ENCODE peak calls at places on chromosomes 1 and 21, in four cellular contexts. One of them, this sample, is unnamed.
A peak's percentile ranks its signal among the peaks of the same experiment; 100 is the strongest.

GRCh38 chr21:45523411-45524101 is 18.7 kb downstream of the SLC19A1 start:
- DNase-seq in cardiac muscle cell: no peak
- DNase-seq in ovary: peak; percentile 40
- DNase-seq in A549: no peak
- DNase-seq in this sample: no peak

GRCh38 chr21:15992171-15992570 is 262.4 kb downstream of the USP25 start:
- DNase-seq in A549: no peak
- DNase-seq in cardiac muscle cell: no peak
- DNase-seq in ovary: no peak
- DNase-seq in this sample: no peak

GRCh38 chr1:208654241-208654640 is 410.1 kb upstream of the PLXNA2 start:
- DNase-seq in A549: peak; percentile 4
- DNase-seq in cardiac muscle cell: peak; percentile 21
- DNase-seq in ovary: no peak
- DNase-seq in this sample: peak; percentile 24

GRCh38 chr1:116908821-116909510 is 750 bp upstream of the PTGFRN start:
- DNase-seq in A549: no peak
- DNase-seq in cardiac muscle cell: no peak
- DNase-seq in ovary: no peak
- DNase-seq in this sample: peak; percentile 25

GRCh38 chr1:11963622-11964021 is 16.6 kb upstream of the MFN2 start:
- DNase-seq in ovary: no peak
- DNase-seq in A549: no peak
- DNase-seq in cardiac muscle cell: no peak
- DNase-seq in this sample: no peak

GRCh38 chr1:222904451-222904850 is 89.6 kb downstream of the DISP1 start:
- DNase-seq in cardiac muscle cell: no peak
- DNase-seq in A549: no peak
- DNase-seq in ovary: no peak
- DNase-seq in this sample: no peak

GRCh38 chr1:23556661-23557470 is 2.4 kb downstream of the ID3 start:
- DNase-seq in cardiac muscle cell: peak; percentile 73
- DNase-seq in ovary: no peak
- DNase-seq in A549: peak; percentile 65
- DNase-seq in this sample: no peak

GRCh38 chr1:41412748-41413147 is 51.5 kb downstream of the FOXO6 start:
- DNase-seq in A549: no peak
- DNase-seq in ovary: no peak
- DNase-seq in cardiac muscle cell: no peak
- DNase-seq in this sample: no peak

GRCh38 chr1:210233216-210233494 is 559 bp downstream of the SERTAD4 start:
- DNase-seq in A549: no peak
- DNase-seq in cardiac muscle cell: peak; percentile 24
- DNase-seq in ovary: no peak
- DNase-seq in this sample: peak; percentile 72

GRCh38 chr1:1074631-1075147 is 583 bp upstream of the RNF223 start:
- DNase-seq in cardiac muscle cell: no peak
- DNase-seq in ovary: no peak
- DNase-seq in A549: no peak
- DNase-seq in this sample: peak; percentile 73

GRCh38 chr21:25115021-25115420 is 492.3 kb downstream of the MRPL39 start:
- DNase-seq in cardiac muscle cell: no peak
- DNase-seq in ovary: no peak
- DNase-seq in A549: no peak
- DNase-seq in this sample: no peak

GRCh38 chr1:155933591-155934096 is 569 bp downstream of the KHDC4 start:
- DNase-seq in ovary: no peak
- DNase-seq in A549: no peak
- DNase-seq in cardiac muscle cell: no peak
- DNase-seq in this sample: peak; percentile 42

GRCh38 chr1:243483952-243484351 is 228.1 kb downstream of the SDCCAG8 start:
- DNase-seq in A549: no peak
- DNase-seq in cardiac muscle cell: no peak
- DNase-seq in ovary: no peak
- DNase-seq in this sample: no peak

GRCh38 chr1:164695956-164696665 is 137.1 kb downstream of the PBX1 start:
- DNase-seq in A549: no peak
- DNase-seq in ovary: no peak
- DNase-seq in cardiac muscle cell: no peak
- DNase-seq in this sample: no peak

GRCh38 chr21:27564684-27565280 is 597.9 kb upstream of the ADAMTS5 start:
- DNase-seq in A549: no peak
- DNase-seq in ovary: no peak
- DNase-seq in cardiac muscle cell: peak; percentile 71
- DNase-seq in this sample: peak; percentile 36

GRCh38 chr1:234901491-234902049 is 227.1 kb downstream of the TOMM20 start:
- DNase-seq in A549: no peak
- DNase-seq in ovary: no peak
- DNase-seq in cardiac muscle cell: no peak
- DNase-seq in this sample: no peak

GRCh38 chr1:52152976-52153375 is 11.1 kb downstream of the ZFYVE9 start:
- DNase-seq in cardiac muscle cell: peak; percentile 15
- DNase-seq in A549: no peak
- DNase-seq in ovary: no peak
- DNase-seq in this sample: no peak

GRCh38 chr1:8602471-8603219 is 214.8 kb downstream of the RERE start:
- DNase-seq in A549: no peak
- DNase-seq in cardiac muscle cell: no peak
- DNase-seq in ovary: no peak
- DNase-seq in this sample: no peak

DNA sequence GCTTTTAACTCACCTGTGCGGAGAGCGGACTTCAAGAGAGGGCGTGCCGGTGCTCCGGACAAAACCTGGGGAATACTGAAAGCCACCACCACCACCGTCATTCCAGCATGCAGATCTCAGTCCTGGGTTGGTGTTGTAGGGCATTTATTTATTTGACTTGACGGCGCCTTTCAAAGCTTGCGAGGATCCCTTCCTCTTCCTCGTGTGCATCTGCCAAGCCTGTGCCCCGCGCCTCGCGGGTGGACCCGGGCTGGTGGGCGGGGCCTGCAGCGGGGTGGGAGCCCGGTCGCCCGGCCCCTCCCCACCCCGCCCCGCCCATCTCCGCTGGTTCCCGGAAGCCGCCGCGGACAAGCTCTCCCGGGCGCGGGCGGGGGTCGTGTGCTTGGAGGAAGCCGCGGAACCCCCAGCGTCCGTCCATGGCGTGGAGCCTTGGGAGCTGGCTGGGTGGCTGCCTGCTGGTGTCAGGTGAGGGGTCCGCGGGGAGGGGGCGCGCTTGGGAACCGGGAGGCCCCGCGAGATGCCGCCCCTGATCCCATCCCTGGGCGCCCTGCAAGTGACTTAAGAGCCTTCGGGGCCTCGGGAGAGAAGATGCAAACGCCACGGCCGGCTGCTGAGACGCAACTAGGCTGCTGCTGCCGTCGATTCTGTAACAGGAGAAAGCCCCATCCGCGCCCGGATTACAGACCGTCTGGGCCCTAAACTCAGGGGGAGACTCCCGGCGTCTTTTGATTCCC is at the start of gene IL10RB:
- DNase-seq in A549: peak; percentile 64
- DNase-seq in cardiac muscle cell: peak; percentile 62
- DNase-seq in ovary: peak; percentile 81
- DNase-seq in this sample: peak; percentile 96
- H3K4me1 ChIP-seq in A549: peaks cover 33% of the 10 kb centered on the region
- H3K4me1 ChIP-seq in cardiac muscle cell: no peaks in the 10 kb centered on the region
- H3K4me1 ChIP-seq in ovary: peaks cover 2% of the 10 kb centered on the region
- H3K4me1 ChIP-seq in this sample: no peaks in the 10 kb centered on the region

GRCh38 chr1:111624382-111624781 is 4.8 kb downstream of the RAP1A start:
- DNase-seq in ovary: no peak
- DNase-seq in cardiac muscle cell: no peak
- DNase-seq in A549: no peak
- DNase-seq in this sample: no peak
- H3K4me1 ChIP-seq in ovary: peaks cover 10% of the 10 kb centered on the region
- H3K4me1 ChIP-seq in cardiac muscle cell: peaks cover 32% of the 10 kb centered on the region
- H3K4me1 ChIP-seq in A549: peaks cover 7% of the 10 kb centered on the region
- H3K4me1 ChIP-seq in this sample: peaks cover 7% of the 10 kb centered on the region

GRCh38 chr1:202135221-202135721 is 9.3 kb downstream of the ARL8A start:
- DNase-seq in A549: peak; percentile 93
- DNase-seq in ovary: peak; percentile 77
- DNase-seq in cardiac muscle cell: peak; percentile 75
- DNase-seq in this sample: peak; percentile 93
- H3K4me1 ChIP-seq in A549: peaks cover 2% of the 10 kb centered on the region
- H3K4me1 ChIP-seq in ovary: peaks cover 18% of the 10 kb centered on the region
- H3K4me1 ChIP-seq in cardiac muscle cell: no peaks in the 10 kb centered on the region
- H3K4me1 ChIP-seq in this sample: peaks cover 4% of the 10 kb centered on the region

GRCh38 chr1:19130476-19130875 is 79.6 kb downstream of the UBR4 start:
- DNase-seq in cardiac muscle cell: no peak
- DNase-seq in ovary: no peak
- DNase-seq in A549: no peak
- DNase-seq in this sample: no peak
- H3K4me1 ChIP-seq in cardiac muscle cell: no peaks in the 10 kb centered on the region
- H3K4me1 ChIP-seq in ovary: no peaks in the 10 kb centered on the region
- H3K4me1 ChIP-seq in A549: no peaks in the 10 kb centered on the region
- H3K4me1 ChIP-seq in this sample: no peaks in the 10 kb centered on the region

DNA sequence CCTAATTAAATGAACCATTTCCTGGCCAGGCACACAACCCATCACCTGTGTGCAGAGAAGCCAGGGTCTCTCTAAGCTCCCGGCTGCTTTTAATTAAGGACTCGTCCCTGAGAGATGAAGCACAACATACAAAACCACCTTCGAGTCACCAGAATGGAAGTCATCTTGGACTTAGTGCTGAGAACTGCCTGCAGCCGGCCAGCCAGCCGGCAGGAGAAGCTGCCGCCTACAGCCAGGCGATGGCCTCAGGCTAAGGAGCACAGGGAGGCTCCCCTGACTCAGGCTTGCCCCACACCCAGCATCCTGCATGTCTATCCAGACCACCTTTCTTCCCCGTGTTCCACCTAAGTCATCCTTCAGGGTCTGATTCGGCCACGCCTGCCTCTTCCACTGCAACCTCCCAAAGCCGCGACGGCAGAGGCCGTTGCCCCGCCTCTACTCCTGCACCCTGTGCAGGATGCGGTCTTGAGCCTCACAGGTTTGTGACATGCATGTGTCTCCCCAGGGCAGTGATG is 83.6 kb downstream of the SLC66A1 start:
- DNase-seq in ovary: no peak
- DNase-seq in A549: no peak
- DNase-seq in cardiac muscle cell: no peak
- DNase-seq in this sample: peak; percentile 69
- H3K4me1 ChIP-seq in ovary: peaks cover 49% of the 10 kb centered on the region
- H3K4me1 ChIP-seq in A549: no peaks in the 10 kb centered on the region
- H3K4me1 ChIP-seq in cardiac muscle cell: peaks cover 13% of the 10 kb centered on the region
- H3K4me1 ChIP-seq in this sample: peaks cover 17% of the 10 kb centered on the region

GRCh38 chr1:147210987-147211386 is 14.2 kb downstream of the FMO5 start:
- DNase-seq in A549: no peak
- DNase-seq in ovary: no peak
- DNase-seq in cardiac muscle cell: no peak
- DNase-seq in this sample: no peak
- H3K4me1 ChIP-seq in A549: peaks cover 12% of the 10 kb centered on the region
- H3K4me1 ChIP-seq in ovary: no peaks in the 10 kb centered on the region
- H3K4me1 ChIP-seq in cardiac muscle cell: peaks cover 11% of the 10 kb centered on the region
- H3K4me1 ChIP-seq in this sample: no peaks in the 10 kb centered on the region

GRCh38 chr1:150469291-150469690 is 17.9 kb upstream of the TARS2 start:
- DNase-seq in cardiac muscle cell: no peak
- DNase-seq in A549: no peak
- DNase-seq in ovary: no peak
- DNase-seq in this sample: no peak
- H3K4me1 ChIP-seq in cardiac muscle cell: peaks cover 9% of the 10 kb centered on the region
- H3K4me1 ChIP-seq in A549: no peaks in the 10 kb centered on the region
- H3K4me1 ChIP-seq in ovary: peaks cover 8% of the 10 kb centered on the region
- H3K4me1 ChIP-seq in this sample: no peaks in the 10 kb centered on the region

This sample was measured in SK-N-SH.